ENCODE peak calls at places on chromosomes 7 and 10, in four cellular contexts. J is tibial nerve, E is choroid plexus epithelial cell, T is transverse colon. W is an unnamed sample.

GRCh38 chr7:43454936-43455518 is 127.9 kb upstream of the STK17A start:
- DNase-seq in J (no peak), E (peak), T (no peak), W (no peak)

GRCh38 chr10:32970910-32971309 is 12.9 kb upstream of the ITGB1 start:
- DNase-seq in J (no peak), E (no peak), T (no peak), W (no peak)

GRCh38 chr10:20633721-20634120 is 263.4 kb downstream of the NEBL start:
- DNase-seq in J (no peak), E (no peak), T (no peak), W (no peak)

GRCh38 chr10:125011171-125011925 is 69.4 kb downstream of the ZRANB1 start:
- DNase-seq in J (no peak), E (no peak), T (no peak), W (no peak)

GRCh38 chr10:123945506-123945905 is 53.9 kb upstream of the CPXM2 start:
- DNase-seq in J (no peak), E (peak), T (no peak), W (no peak)

GRCh38 chr7:141074162-141074989 is 512 bp downstream of the TMEM178B start:
- DNase-seq in J (no peak), E (peak), T (no peak), W (no peak)

GRCh38 chr7:3162286-3162685 is 118.6 kb upstream of the CARD11 start:
- DNase-seq in J (no peak), E (peak), T (no peak), W (no peak)

GRCh38 chr10:79479283-79479909 is 32.9 kb upstream of the EIF5AL1 start:
- DNase-seq in J (no peak), E (no peak), T (no peak), W (no peak)

GRCh38 chr10:43078986-43079273 is 2.1 kb downstream of the RET start:
- DNase-seq in J (no peak), E (peak), T (peak), W (no peak)

GRCh38 chr10:21208666-21209316 is 311.7 kb upstream of the NEBL start:
- DNase-seq in J (no peak), E (peak), T (no peak), W (no peak)

GRCh38 chr10:78348416-78349164 is 314.9 kb downstream of the RPS24 start:
- DNase-seq in J (no peak), E (no peak), T (no peak), W (peak)

GRCh38 chr10:3452234-3452633 is 279.7 kb upstream of the PITRM1 start:
- DNase-seq in J (no peak), E (peak), T (no peak), W (no peak)

GRCh38 chr7:36487756-36488336 is 98.2 kb downstream of the ANLN start:
- DNase-seq in J (no peak), E (peak), T (no peak), W (no peak)

GRCh38 chr10:86959737-86960002 is 1.3 kb downstream of the SNCG start:
- DNase-seq in J (no peak), E (no peak), T (no peak), W (no peak)

GRCh38 chr7:129950191-129950940 is 2.4 kb downstream of the UBE2H start:
- DNase-seq in J (no peak), E (peak), T (no peak), W (no peak)

GRCh38 chr7:75721426-75721825 is 17.3 kb downstream of the HIP1 start:
- DNase-seq in J (no peak), E (no peak), T (no peak), W (no peak)

GRCh38 chr10:21527634-21528451 is 2.4 kb upstream of the SKIDA1 start:
- DNase-seq in J (no peak), E (peak), T (no peak), W (no peak)

GRCh38 chr10:91312031-91312733 is 91.7 kb downstream of the PCGF5 start:
- DNase-seq in J (no peak), E (no peak), T (no peak), W (no peak)

GRCh38 chr7:38675500-38676106 is 44.4 kb upstream of the AMPH start:
- DNase-seq in J (no peak), E (no peak), T (no peak), W (no peak)

GRCh38 chr7:139774376-139774775 is 3.4 kb downstream of the HIPK2 start:
- DNase-seq in J (no peak), E (peak), T (no peak), W (no peak)

GRCh38 chr10:87036623-87037022 is 16.5 kb downstream of the FAM25A start:
- DNase-seq in J (no peak), E (no peak), T (no peak), W (no peak)

GRCh38 chr7:80671744-80672143 is 33.3 kb downstream of the CD36 start:
- DNase-seq in J (no peak), E (no peak), T (no peak), W (no peak)

GRCh38 chr10:74008212-74008731 is 10.4 kb downstream of the VCL start:
- DNase-seq in J (no peak), E (peak), T (no peak), W (no peak)

GRCh38 chr10:58488921-58489320 is 23.8 kb upstream of the BICC1 start:
- DNase-seq in J (no peak), E (no peak), T (no peak), W (no peak)

GRCh38 chr7:87060288-87060537 is 759 bp upstream of the ELAPOR2 start:
- DNase-seq in J (no peak), E (no peak), T (no peak), W (no peak)

GRCh38 chr10:91162050-91162494 is 58.4 kb upstream of the PCGF5 start:
- DNase-seq in J (no peak), E (peak), T (no peak), W (no peak)

GRCh38 chr10:58512470-58513188 is at the start of gene BICC1:
- DNase-seq in J (peak), E (peak), T (peak), W (no peak)

GRCh38 chr10:131983780-131984179 is 2.1 kb upstream of the BNIP3 start:
- DNase-seq in J (no peak), E (peak), T (no peak), W (no peak)

DNA sequence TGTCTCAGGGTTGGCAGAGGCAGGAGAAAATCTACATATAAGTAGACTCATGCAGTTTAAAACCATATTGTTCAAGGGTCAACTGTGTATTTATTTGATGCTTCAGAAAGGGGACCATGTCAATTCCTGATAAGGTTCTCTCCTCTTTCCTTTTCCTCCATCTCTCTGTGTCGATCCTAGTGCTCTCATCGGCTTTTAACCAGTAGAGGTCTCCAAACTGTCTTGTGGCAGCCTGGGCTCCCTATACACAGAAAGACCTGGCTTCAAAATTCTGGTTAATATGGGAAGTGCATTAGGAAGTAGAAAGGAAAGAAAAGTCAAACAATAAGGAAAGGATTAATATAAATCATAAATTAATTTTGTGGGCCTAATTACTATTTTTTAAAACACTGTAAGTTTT is 304.4 kb upstream of the C7orf33 start:
- DNase-seq in J (no peak), E (peak), T (no peak), W (no peak)
- TF ChIP-seq CTCF in J (no peak), E (peak), T (peak), W (no peak)

GRCh38 chr10:118708571-118708970 is 46.2 kb downstream of the CACUL1 start:
- DNase-seq in J (no peak), E (no peak), T (no peak), W (no peak)

GRCh38 chr10:118710487-118710886 is 44.3 kb downstream of the CACUL1 start:
- DNase-seq in J (no peak), E (no peak), T (no peak), W (no peak)

GRCh38 chr10:118712080-118712479 is 42.7 kb downstream of the CACUL1 start:
- DNase-seq in J (no peak), E (no peak), T (no peak), W (no peak)

DNA sequence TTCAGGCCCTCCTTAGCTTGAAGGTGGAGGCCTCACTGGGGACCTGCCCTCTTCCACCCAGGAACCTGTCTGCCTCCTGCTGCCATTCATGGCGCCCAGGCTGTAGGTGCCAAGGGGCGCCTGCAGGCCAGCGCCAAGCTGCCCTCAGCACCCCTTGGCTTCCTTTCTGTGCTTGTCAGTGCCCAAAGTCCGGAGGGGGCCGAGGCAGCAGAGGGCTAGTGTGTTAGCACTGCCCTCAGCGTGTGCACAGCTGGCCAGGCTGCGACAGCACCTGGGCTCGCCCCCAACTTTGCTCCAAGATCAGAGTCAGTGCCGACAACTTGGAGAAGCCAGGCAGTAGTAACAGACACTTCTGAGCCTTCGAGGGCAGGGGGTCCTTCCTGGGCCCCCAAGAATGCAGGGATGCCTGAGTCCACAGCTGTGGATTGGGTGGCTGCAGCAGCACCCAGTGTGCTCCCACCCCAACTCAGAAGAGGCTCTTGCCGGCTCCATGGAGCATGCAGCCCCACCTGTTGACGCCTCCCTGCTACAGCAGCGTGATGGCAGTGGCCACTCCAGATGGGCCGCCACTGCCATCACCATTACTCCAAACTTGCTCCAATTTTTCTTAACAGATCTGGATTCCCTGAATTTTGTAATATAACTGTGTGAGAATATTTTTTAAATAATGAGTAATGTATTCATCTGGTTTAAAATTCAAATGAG is 41.7 kb downstream of the CACUL1 start:
- DNase-seq in J (no peak), E (no peak), T (no peak), W (no peak)
- TF ChIP-seq CTCF in J (no peak), E (peak), T (no peak), W (no peak)

DNA sequence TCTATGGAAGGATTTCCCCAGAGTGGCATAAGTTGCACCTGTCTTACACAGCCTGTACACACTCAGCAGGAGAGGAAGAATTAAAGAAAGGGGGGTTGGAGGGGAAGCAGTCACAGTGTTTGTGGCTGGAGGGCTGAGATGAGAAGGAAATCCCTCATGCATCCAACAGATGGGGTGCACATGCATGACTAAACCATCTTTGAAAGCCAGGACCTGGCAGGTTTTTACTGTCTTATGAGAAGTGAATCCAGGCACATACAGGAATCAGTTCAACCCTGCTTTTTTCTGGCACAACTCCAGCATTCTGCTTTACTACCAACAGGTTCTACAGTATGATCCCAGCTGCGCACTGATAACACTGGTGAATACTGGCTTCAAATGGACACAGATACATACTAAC is 107.7 kb downstream of the CACNA2D1 start:
- DNase-seq in J (no peak), E (peak), T (no peak), W (no peak)
- TF ChIP-seq CTCF in J (no peak), E (no peak), T (no peak), W (no peak)

DNA sequence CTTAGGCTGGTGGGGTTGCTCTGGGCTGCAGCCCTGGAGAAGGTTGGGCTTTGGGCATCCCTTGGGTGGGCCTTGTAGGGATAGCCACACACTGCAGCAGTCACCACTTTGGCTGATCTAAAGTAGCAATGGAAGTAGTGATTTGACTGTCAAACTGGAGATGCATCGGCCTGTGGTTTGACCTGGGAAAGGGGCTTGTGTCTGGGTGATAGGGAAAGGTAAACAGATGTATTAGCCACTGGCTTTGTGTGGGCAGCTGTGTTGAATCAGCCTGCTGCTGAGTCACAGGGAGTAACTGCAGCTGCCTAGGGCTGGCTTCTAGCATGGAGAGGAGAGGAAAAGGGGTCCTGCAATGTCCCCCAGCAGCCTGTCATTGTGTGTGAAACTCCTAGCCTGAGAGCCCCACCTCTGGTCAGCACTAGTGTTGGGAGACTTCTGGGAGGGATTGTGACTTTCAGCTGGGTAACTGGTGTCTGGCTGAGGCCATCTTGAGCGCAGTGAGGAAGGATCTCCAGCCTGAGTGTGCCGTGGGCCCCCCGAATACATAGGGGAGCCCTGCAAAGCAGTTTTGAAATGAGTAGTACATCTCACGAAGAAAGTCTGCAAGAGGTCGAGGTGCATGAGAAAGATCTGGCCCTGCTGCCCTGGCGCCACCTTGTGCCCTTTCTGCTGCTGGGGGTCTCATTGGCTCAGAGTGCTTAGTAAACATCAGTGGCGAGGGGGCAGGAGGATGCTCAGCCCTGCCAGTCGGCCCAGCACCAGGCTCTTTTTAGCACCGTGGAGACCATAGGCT is 117.3 kb downstream of the FANK1 start:
- DNase-seq in J (no peak), E (peak), T (no peak), W (peak)
- TF ChIP-seq CTCF in J (no peak), E (no peak), T (no peak), W (peak)

GRCh38 chr7:72754312-72754711 is 73.7 kb downstream of the TYW1B start:
- DNase-seq in J (no peak), E (peak), T (no peak), W (no peak)

GRCh38 chr7:72751378-72751777 is 76.6 kb downstream of the TYW1B start:
- DNase-seq in J (no peak), E (no peak), T (no peak), W (no peak)

GRCh38 chr7:72753781-72754180 is 74.2 kb downstream of the TYW1B start:
- DNase-seq in J (no peak), E (no peak), T (no peak), W (no peak)

DNA sequence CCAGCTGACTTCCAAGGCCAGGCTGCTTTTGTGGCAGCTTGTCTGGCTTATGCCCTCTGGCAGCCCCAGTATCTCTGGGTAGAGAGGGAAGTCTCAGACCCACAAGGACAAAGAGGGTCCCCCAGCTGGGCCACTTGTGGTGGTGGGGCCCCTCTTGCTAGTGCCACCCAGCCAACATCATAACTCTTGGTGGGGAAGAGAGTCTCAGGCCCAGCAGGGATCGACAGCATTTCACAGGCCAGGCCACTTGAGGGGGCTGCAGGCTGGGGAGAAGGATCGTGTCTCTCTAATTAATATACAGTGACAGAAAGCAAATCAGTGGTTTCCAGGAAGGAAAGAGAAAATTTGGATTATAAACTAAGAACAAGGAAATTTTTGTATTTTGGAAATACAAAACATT is 76.0 kb downstream of the TYW1B start:
- DNase-seq in J (no peak), E (peak), T (no peak), W (no peak)
- TF ChIP-seq CTCF in J (no peak), E (peak), T (no peak), W (no peak)

DNA sequence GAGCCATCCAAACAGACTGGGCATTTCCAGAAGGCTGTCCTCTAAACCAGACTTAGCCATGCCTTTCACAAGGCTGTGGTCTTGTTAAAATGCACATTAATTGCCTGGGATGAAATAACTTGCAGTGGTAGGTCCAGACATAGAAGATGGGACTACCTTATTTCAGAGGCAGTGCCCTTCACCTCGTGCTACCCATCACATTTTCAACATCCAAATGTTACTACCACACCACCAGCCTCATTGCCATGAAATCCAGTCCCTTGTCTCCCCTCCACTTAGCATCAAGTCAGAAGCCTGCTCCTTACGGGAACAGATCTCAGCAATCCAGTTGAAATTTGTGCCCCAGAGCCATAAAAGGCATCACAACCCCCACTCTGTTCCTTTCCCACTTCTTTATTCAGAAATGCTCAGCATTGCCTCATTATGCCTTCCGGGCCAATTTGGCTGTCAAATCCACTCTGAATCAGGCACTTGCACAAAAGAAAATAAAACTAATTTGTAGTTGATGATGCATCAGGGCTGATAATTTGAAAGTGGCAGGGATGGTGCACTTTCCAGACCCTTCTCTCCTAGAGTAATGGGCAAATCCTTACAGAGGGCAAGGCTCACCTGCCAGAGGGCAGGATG is 147.7 kb upstream of the PDE1C start:
- DNase-seq in J (no peak), E (no peak), T (no peak), W (no peak)
- TF ChIP-seq CTCF in J (no peak), E (no peak), T (no peak), W (no peak)

DNA sequence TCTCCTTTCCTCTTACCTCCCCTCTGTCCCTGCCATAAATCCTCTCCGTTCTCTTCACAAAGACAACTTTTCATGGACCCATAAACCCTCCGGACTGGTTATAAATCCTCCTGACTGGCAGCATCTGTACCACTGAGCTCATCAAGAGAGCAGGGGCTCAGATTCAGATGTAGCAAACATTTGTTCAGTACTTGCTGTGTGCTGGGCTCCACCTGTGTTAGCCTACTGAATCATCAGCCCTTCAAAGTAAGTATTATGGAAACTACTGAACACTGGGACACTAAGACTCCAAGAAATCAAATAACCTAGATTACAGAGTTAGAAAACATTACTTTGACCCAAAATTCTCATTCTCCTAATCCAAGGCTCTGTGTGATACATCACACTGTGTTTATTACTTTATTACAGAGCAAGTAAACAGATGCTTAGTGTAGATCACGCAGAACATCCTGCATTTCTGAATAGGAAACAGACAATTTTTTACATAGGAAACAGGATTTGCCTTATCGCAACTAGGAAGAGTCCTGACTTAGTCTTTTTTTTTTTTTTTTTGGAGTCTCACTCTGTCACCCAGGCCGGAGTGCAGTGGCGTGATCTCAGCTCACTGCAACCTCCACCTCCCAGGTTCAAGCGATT is 108.6 kb upstream of the PDE1C start:
- DNase-seq in J (no peak), E (no peak), T (no peak), W (no peak)
- TF ChIP-seq CTCF in J (no peak), E (no peak), T (no peak), W (no peak)

GRCh38 chr7:73436031-73436929 is 2.7 kb downstream of the FZD9 start:
- DNase-seq in J (no peak), E (peak), T (no peak), W (no peak)
- TF ChIP-seq CTCF in J (no peak), E (no peak), T (no peak), W (no peak)

DNA sequence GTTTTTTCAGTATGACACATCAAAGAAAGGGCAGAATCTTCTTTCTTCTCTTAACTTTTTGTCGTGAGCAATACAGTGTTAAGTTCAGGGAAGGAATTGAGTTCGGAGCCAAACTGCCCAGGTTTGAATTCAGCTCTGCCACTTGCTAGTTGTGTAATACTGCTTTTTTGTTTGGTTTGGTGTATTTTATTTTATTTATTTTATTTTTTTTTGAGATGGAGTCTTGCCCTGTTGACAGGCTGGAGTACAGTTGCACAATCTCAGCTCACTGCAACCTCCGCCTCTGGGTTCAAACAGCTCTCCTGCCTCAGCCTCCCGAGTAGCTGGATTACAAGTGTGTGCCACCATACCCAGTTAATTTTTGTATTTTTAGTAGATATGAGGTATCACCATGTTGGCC is 539.8 kb upstream of the GALNT17 start:
- DNase-seq in J (no peak), E (no peak), T (no peak), W (no peak)
- TF ChIP-seq CTCF in J (no peak), E (no peak), T (no peak), W (no peak)